ENCODE peak calls at places on chromosomes 11 and 22, in seven cellular contexts. One of them, this sample, is unnamed.
A peak's percentile ranks its signal among the peaks of the same experiment; 100 is the strongest.

GRCh38 chr11:94910281-94910680 is 63.1 kb downstream of the CWC15 start:
- DNase-seq in mesenchymal stem cell: peak; percentile 61
- DNase-seq in trophoblast cell: no peak
- DNase-seq in neuronal stem cell: no peak
- DNase-seq in mesendoderm: no peak
- DNase-seq in IMR-90: no peak
- DNase-seq in H1: no peak
- DNase-seq in this sample: no peak

GRCh38 chr22:35010543-35010942 is 55.4 kb upstream of the ISX start:
- DNase-seq in mesenchymal stem cell: no peak
- DNase-seq in H1: no peak
- DNase-seq in IMR-90: no peak
- DNase-seq in mesendoderm: no peak
- DNase-seq in neuronal stem cell: no peak
- DNase-seq in trophoblast cell: no peak
- DNase-seq in this sample: no peak

GRCh38 chr22:42901790-42902508 is 44.9 kb upstream of the ARFGAP3 start:
- DNase-seq in trophoblast cell: no peak
- DNase-seq in H1: no peak
- DNase-seq in IMR-90: no peak
- DNase-seq in mesendoderm: no peak
- DNase-seq in neuronal stem cell: no peak
- DNase-seq in mesenchymal stem cell: no peak
- DNase-seq in this sample: no peak

GRCh38 chr11:68710445-68710844 is 26.1 kb downstream of the GAL start:
- DNase-seq in trophoblast cell: no peak
- DNase-seq in H1: no peak
- DNase-seq in IMR-90: no peak
- DNase-seq in neuronal stem cell: peak; percentile 41
- DNase-seq in mesendoderm: no peak
- DNase-seq in mesenchymal stem cell: no peak
- DNase-seq in this sample: no peak

GRCh38 chr11:83819936-83820549 is 533.9 kb upstream of the CCDC90B start:
- DNase-seq in mesenchymal stem cell: peak; percentile 68
- DNase-seq in H1: no peak
- DNase-seq in IMR-90: peak; percentile 79
- DNase-seq in neuronal stem cell: peak; percentile 18
- DNase-seq in trophoblast cell: peak; percentile 75
- DNase-seq in mesendoderm: peak; percentile 55
- DNase-seq in this sample: no peak

GRCh38 chr11:128351168-128351567 is 236.2 kb downstream of the ETS1 start:
- DNase-seq in mesenchymal stem cell: no peak
- DNase-seq in neuronal stem cell: no peak
- DNase-seq in mesendoderm: no peak
- DNase-seq in H1: no peak
- DNase-seq in trophoblast cell: no peak
- DNase-seq in IMR-90: no peak
- DNase-seq in this sample: no peak

GRCh38 chr11:42234381-42235035 is 775.1 kb upstream of the LRRC4C start:
- DNase-seq in IMR-90: no peak
- DNase-seq in mesendoderm: peak; percentile 27
- DNase-seq in neuronal stem cell: no peak
- DNase-seq in mesenchymal stem cell: no peak
- DNase-seq in trophoblast cell: no peak
- DNase-seq in H1: no peak
- DNase-seq in this sample: no peak

GRCh38 chr11:134691474-134691873 is 279.4 kb upstream of the B3GAT1 start:
- DNase-seq in neuronal stem cell: no peak
- DNase-seq in trophoblast cell: no peak
- DNase-seq in mesendoderm: no peak
- DNase-seq in mesenchymal stem cell: no peak
- DNase-seq in IMR-90: no peak
- DNase-seq in H1: no peak
- DNase-seq in this sample: no peak

GRCh38 chr22:29693671-29694070 is 26.1 kb upstream of the CABP7 start:
- DNase-seq in H1: no peak
- DNase-seq in IMR-90: no peak
- DNase-seq in trophoblast cell: no peak
- DNase-seq in mesenchymal stem cell: no peak
- DNase-seq in mesendoderm: no peak
- DNase-seq in neuronal stem cell: no peak
- DNase-seq in this sample: no peak

GRCh38 chr11:124194696-124195418 is 11.7 kb downstream of the OR10D3 start:
- DNase-seq in neuronal stem cell: peak; percentile 41
- DNase-seq in trophoblast cell: peak; percentile 89
- DNase-seq in mesenchymal stem cell: peak; percentile 48
- DNase-seq in IMR-90: peak; percentile 58
- DNase-seq in H1: peak; percentile 67
- DNase-seq in mesendoderm: peak; percentile 77
- DNase-seq in this sample: peak; percentile 57

GRCh38 chr22:24695958-24696511 is 78.5 kb downstream of the PIWIL3 start:
- DNase-seq in H1: peak; percentile 70
- DNase-seq in trophoblast cell: no peak
- DNase-seq in mesendoderm: peak; percentile 82
- DNase-seq in mesenchymal stem cell: peak; percentile 51
- DNase-seq in neuronal stem cell: no peak
- DNase-seq in IMR-90: peak; percentile 69
- DNase-seq in this sample: peak; percentile 66

GRCh38 chr22:33923660-33924246 is 3.5 kb upstream of the LARGE1 start:
- DNase-seq in neuronal stem cell: peak; percentile 78
- DNase-seq in mesendoderm: peak; percentile 91
- DNase-seq in mesenchymal stem cell: peak; percentile 73
- DNase-seq in trophoblast cell: peak; percentile 59
- DNase-seq in H1: peak; percentile 76
- DNase-seq in IMR-90: peak; percentile 74
- DNase-seq in this sample: peak; percentile 69

GRCh38 chr11:132045116-132045515 is 674.7 kb downstream of the NTM start:
- DNase-seq in H1: no peak
- DNase-seq in trophoblast cell: no peak
- DNase-seq in IMR-90: no peak
- DNase-seq in neuronal stem cell: no peak
- DNase-seq in mesendoderm: no peak
- DNase-seq in mesenchymal stem cell: no peak
- DNase-seq in this sample: no peak

GRCh38 chr11:33207408-33207985 is 46.2 kb upstream of the CSTF3 start:
- DNase-seq in mesendoderm: no peak
- DNase-seq in IMR-90: peak; percentile 27
- DNase-seq in neuronal stem cell: no peak
- DNase-seq in mesenchymal stem cell: no peak
- DNase-seq in trophoblast cell: no peak
- DNase-seq in H1: no peak
- DNase-seq in this sample: no peak

GRCh38 chr11:43835104-43835503 is 45.5 kb upstream of the ALKBH3 start:
- DNase-seq in trophoblast cell: peak; percentile 54
- DNase-seq in mesendoderm: no peak
- DNase-seq in neuronal stem cell: peak; percentile 26
- DNase-seq in mesenchymal stem cell: peak; percentile 33
- DNase-seq in IMR-90: no peak
- DNase-seq in H1: no peak
- DNase-seq in this sample: no peak

GRCh38 chr11:97722065-97722464 is 1298.7 kb upstream of the CNTN5 start:
- DNase-seq in IMR-90: peak; percentile 89
- DNase-seq in mesendoderm: peak; percentile 13
- DNase-seq in mesenchymal stem cell: peak; percentile 88
- DNase-seq in neuronal stem cell: no peak
- DNase-seq in H1: no peak
- DNase-seq in trophoblast cell: no peak
- DNase-seq in this sample: no peak

GRCh38 chr11:64911689-64912088 is 5.3 kb downstream of the ATG2A start:
- DNase-seq in trophoblast cell: no peak
- DNase-seq in neuronal stem cell: no peak
- DNase-seq in mesendoderm: no peak
- DNase-seq in mesenchymal stem cell: no peak
- DNase-seq in H1: no peak
- DNase-seq in IMR-90: no peak
- DNase-seq in this sample: no peak

GRCh38 chr11:67545280-67545679 is 22.0 kb upstream of the CABP2 start:
- DNase-seq in mesendoderm: peak; percentile 50
- DNase-seq in trophoblast cell: no peak
- DNase-seq in H1: no peak
- DNase-seq in mesenchymal stem cell: no peak
- DNase-seq in neuronal stem cell: no peak
- DNase-seq in IMR-90: no peak
- DNase-seq in this sample: peak; percentile 79

GRCh38 chr22:40193429-40194421 is 16.0 kb downstream of the TNRC6B start:
- DNase-seq in trophoblast cell: peak; percentile 34
- DNase-seq in mesenchymal stem cell: peak; percentile 62
- DNase-seq in mesendoderm: peak; percentile 80
- DNase-seq in neuronal stem cell: no peak
- DNase-seq in IMR-90: peak; percentile 34
- DNase-seq in H1: peak; percentile 63
- DNase-seq in this sample: peak; percentile 79

GRCh38 chr11:66639066-66639813 is 737 bp downstream of the RBM4 start:
- DNase-seq in IMR-90: peak; percentile 42
- DNase-seq in mesendoderm: peak; percentile 57
- DNase-seq in H1: no peak
- DNase-seq in trophoblast cell: peak; percentile 61
- DNase-seq in neuronal stem cell: no peak
- DNase-seq in mesenchymal stem cell: peak; percentile 73
- DNase-seq in this sample: no peak

GRCh38 chr22:25101986-25102385 is 97.7 kb upstream of the CRYBB3 start:
- DNase-seq in IMR-90: no peak
- DNase-seq in mesendoderm: no peak
- DNase-seq in trophoblast cell: peak; percentile 87
- DNase-seq in H1: no peak
- DNase-seq in neuronal stem cell: no peak
- DNase-seq in mesenchymal stem cell: no peak
- DNase-seq in this sample: no peak

GRCh38 chr11:101430236-101430635 is 153.6 kb downstream of the TRPC6 start:
- DNase-seq in H1: no peak
- DNase-seq in IMR-90: no peak
- DNase-seq in neuronal stem cell: no peak
- DNase-seq in mesenchymal stem cell: no peak
- DNase-seq in mesendoderm: peak; percentile 74
- DNase-seq in trophoblast cell: no peak
- DNase-seq in this sample: no peak

GRCh38 chr11:126115253-126115540 is 52.5 kb upstream of the CDON start:
- DNase-seq in mesenchymal stem cell: peak; percentile 37
- DNase-seq in trophoblast cell: no peak
- DNase-seq in IMR-90: no peak
- DNase-seq in neuronal stem cell: no peak
- DNase-seq in H1: no peak
- DNase-seq in mesendoderm: no peak
- DNase-seq in this sample: no peak

DNA sequence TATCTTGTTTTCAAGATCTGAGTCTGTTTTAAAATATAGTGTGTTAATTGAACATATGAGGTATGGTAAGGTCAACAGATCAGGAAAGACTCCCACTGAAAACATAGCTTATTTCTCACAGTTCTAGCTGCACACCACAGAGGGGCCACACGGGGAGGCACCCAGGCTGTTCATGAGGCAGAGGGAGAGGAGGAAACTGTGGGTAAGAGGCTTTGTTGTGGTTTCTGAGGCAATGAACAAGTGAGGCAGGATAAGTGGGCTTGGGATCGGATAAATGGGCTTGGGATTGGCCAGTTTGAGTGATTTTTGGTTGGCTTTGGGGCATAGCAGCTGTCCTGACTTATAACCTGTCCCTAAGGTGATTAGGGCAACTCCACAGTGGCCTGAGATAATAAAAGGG is 242.1 kb downstream of the LUZP2 start:
- DNase-seq in mesenchymal stem cell: no peak
- DNase-seq in IMR-90: no peak
- DNase-seq in mesendoderm: no peak
- DNase-seq in trophoblast cell: no peak
- DNase-seq in neuronal stem cell: no peak
- DNase-seq in H1: no peak
- DNase-seq in this sample: no peak
- H2AK5ac ChIP-seq in mesenchymal stem cell: no peak overlapping the region
- H2AK5ac ChIP-seq in IMR-90: no peak overlapping the region
- H2AK5ac ChIP-seq in mesendoderm: no peak overlapping the region
- H2AK5ac ChIP-seq in trophoblast cell: no peak overlapping the region
- H2AK5ac ChIP-seq in neuronal stem cell: no peak overlapping the region
- H2AK5ac ChIP-seq in H1: no peak overlapping the region
- H2AK5ac ChIP-seq in this sample: no peak overlapping the region

GRCh38 chr11:28911829-28912228 is 803.6 kb downstream of the METTL15 start:
- DNase-seq in trophoblast cell: no peak
- DNase-seq in H1: no peak
- DNase-seq in neuronal stem cell: no peak
- DNase-seq in mesenchymal stem cell: no peak
- DNase-seq in IMR-90: no peak
- DNase-seq in mesendoderm: no peak
- DNase-seq in this sample: no peak
- H2AK5ac ChIP-seq in trophoblast cell: no peak overlapping the region
- H2AK5ac ChIP-seq in H1: no peak overlapping the region
- H2AK5ac ChIP-seq in neuronal stem cell: no peak overlapping the region
- H2AK5ac ChIP-seq in mesenchymal stem cell: no peak overlapping the region
- H2AK5ac ChIP-seq in IMR-90: no peak overlapping the region
- H2AK5ac ChIP-seq in mesendoderm: no peak overlapping the region
- H2AK5ac ChIP-seq in this sample: no peak overlapping the region

GRCh38 chr22:48070760-48071159 is 1308.3 kb downstream of the TBC1D22A start:
- DNase-seq in H1: no peak
- DNase-seq in IMR-90: no peak
- DNase-seq in neuronal stem cell: no peak
- DNase-seq in mesenchymal stem cell: no peak
- DNase-seq in mesendoderm: peak; percentile 78
- DNase-seq in trophoblast cell: no peak
- DNase-seq in this sample: peak; percentile 65
- H2AK5ac ChIP-seq in H1: no peak overlapping the region
- H2AK5ac ChIP-seq in IMR-90: no peak overlapping the region
- H2AK5ac ChIP-seq in neuronal stem cell: no peak overlapping the region
- H2AK5ac ChIP-seq in mesenchymal stem cell: no peak overlapping the region
- H2AK5ac ChIP-seq in mesendoderm: no peak overlapping the region
- H2AK5ac ChIP-seq in trophoblast cell: no peak overlapping the region
- H2AK5ac ChIP-seq in this sample: no peak overlapping the region

DNA sequence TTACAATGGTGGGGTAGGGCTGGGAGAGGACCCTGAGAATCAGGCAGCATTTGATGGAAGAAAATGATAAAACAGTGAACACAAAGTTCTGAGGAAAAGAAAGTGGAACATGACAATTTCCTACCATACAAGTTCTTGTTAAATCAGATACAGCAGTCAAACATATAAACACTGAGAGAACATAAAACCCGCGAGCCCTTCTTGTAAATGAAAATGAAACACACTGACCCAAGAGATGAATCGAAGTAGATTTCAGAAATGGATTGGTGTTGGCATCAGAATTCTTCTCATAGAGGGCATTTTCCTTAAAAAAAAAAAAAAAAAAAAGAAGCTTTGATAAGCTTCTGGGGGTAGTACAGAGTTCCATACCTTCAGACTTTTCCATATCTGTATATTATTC is 134.7 kb upstream of the TMEM45B start:
- DNase-seq in H1: no peak
- DNase-seq in IMR-90: no peak
- DNase-seq in mesenchymal stem cell: no peak
- DNase-seq in neuronal stem cell: no peak
- DNase-seq in trophoblast cell: no peak
- DNase-seq in mesendoderm: no peak
- DNase-seq in this sample: no peak
- H2AK5ac ChIP-seq in H1: no peak overlapping the region
- H2AK5ac ChIP-seq in IMR-90: no peak overlapping the region
- H2AK5ac ChIP-seq in mesenchymal stem cell: no peak overlapping the region
- H2AK5ac ChIP-seq in neuronal stem cell: no peak overlapping the region
- H2AK5ac ChIP-seq in trophoblast cell: no peak overlapping the region
- H2AK5ac ChIP-seq in mesendoderm: no peak overlapping the region
- H2AK5ac ChIP-seq in this sample: no peak overlapping the region

GRCh38 chr11:113681711-113682410 is 24.2 kb downstream of the TMPRSS5 start:
- DNase-seq in H1: peak; percentile 44
- DNase-seq in trophoblast cell: no peak
- DNase-seq in mesenchymal stem cell: no peak
- DNase-seq in IMR-90: no peak
- DNase-seq in neuronal stem cell: no peak
- DNase-seq in mesendoderm: peak; percentile 40
- DNase-seq in this sample: no peak
- H2AK5ac ChIP-seq in H1: no peak overlapping the region
- H2AK5ac ChIP-seq in trophoblast cell: no peak overlapping the region
- H2AK5ac ChIP-seq in mesenchymal stem cell: no peak overlapping the region
- H2AK5ac ChIP-seq in IMR-90: no peak overlapping the region
- H2AK5ac ChIP-seq in neuronal stem cell: peak overlapping the region; percentile 13
- H2AK5ac ChIP-seq in mesendoderm: no peak overlapping the region
- H2AK5ac ChIP-seq in this sample: no peak overlapping the region

This sample was measured in H9.